ENCODE peak calls at places on chromosomes 13 and 19, in five cellular contexts. C, N, Q, P and J are unnamed samples.

GRCh38 chr13:20197361-20197834 is 4.7 kb upstream of the GJB2 start:
- DNase-seq in N (no peak), P (peak), Q (peak), C (no peak), J (no peak)

GRCh38 chr19:3982701-3983541 is 2.3 kb downstream of the EEF2 start:
- DNase-seq in C (no peak), P (peak), Q (peak), N (no peak), J (peak)

GRCh38 chr13:21124853-21125252 is 51.5 kb downstream of the SKA3 start:
- DNase-seq in Q (peak), P (peak), N (no peak), C (no peak), J (no peak)

GRCh38 chr13:39676315-39676876 is 20.9 kb downstream of the COG6 start:
- DNase-seq in C (no peak), P (peak), Q (peak), N (no peak), J (no peak)

GRCh38 chr13:59099182-59099950 is 1064.4 kb downstream of the DIAPH3 start:
- DNase-seq in P (no peak), N (no peak), C (no peak), Q (no peak), J (no peak)

GRCh38 chr19:41703602-41704293 is 4.7 kb upstream of the CEACAM5 start:
- DNase-seq in Q (no peak), P (no peak), N (no peak), C (no peak), J (peak)

GRCh38 chr13:103883152-103883551 is 816.9 kb upstream of the SLC10A2 start:
- DNase-seq in P (peak), C (peak), Q (peak), N (peak), J (peak)

GRCh38 chr19:47446534-47447469 is 24.9 kb downstream of the SLC8A2 start:
- DNase-seq in C (no peak), Q (no peak), N (peak), P (peak), J (no peak)

GRCh38 chr13:73248154-73248553 is 189.3 kb downstream of the KLF5 start:
- DNase-seq in N (no peak), P (no peak), Q (no peak), C (no peak), J (no peak)

GRCh38 chr13:42997381-42997780 is 5.3 kb upstream of the EPSTI1 start:
- DNase-seq in N (no peak), C (no peak), Q (peak), P (peak), J (no peak)

GRCh38 chr13:108375772-108376171 is 106.3 kb downstream of the TNFSF13B start:
- DNase-seq in N (no peak), P (no peak), Q (no peak), C (no peak), J (no peak)